ENCODE peak calls at places on chromosomes 1 and 21, in ten cellular contexts. F is CD4-positive, alpha-beta memory T cell; M is A549; P is OCI-LY7; O is thoracic aorta; C is suprapubic skin; Z is heart right ventricle; U is MM.1S; D is Peyer's patch; L is PC-3. B is an unnamed sample.

GRCh38 chr1:186442651-186443114 is 18.2 kb downstream of the PDC start:
- DNase-seq in O (no peak), C (no peak), P (no peak), M (peak; percentile 36), D (no peak), U (no peak), Z (no peak), L (peak; percentile 23), F (no peak), B (no peak)

GRCh38 chr1:41328780-41329640 is 32.2 kb upstream of the FOXO6 start:
- DNase-seq in F (no peak), Z (no peak), M (no peak), U (no peak), D (no peak), C (peak; percentile 35), O (no peak), L (no peak), P (no peak), B (no peak)

GRCh38 chr21:26050857-26051256 is 119.7 kb downstream of the APP start:
- DNase-seq in C (no peak), Z (no peak), M (no peak), D (no peak), L (no peak), U (no peak), O (no peak), F (no peak), P (no peak), B (no peak)

GRCh38 chr1:67401443-67401842 is 28.8 kb downstream of the SERBP1 start:
- DNase-seq in U (no peak), Z (no peak), C (no peak), P (no peak), L (no peak), F (no peak), M (no peak), D (no peak), O (no peak), B (no peak)

GRCh38 chr1:7295946-7296345 is 475.1 kb upstream of the VAMP3 start:
- DNase-seq in O (no peak), D (no peak), F (no peak), C (no peak), P (no peak), Z (no peak), M (no peak), L (no peak), U (no peak), B (no peak)

GRCh38 chr1:2019162-2019542 is at the start of gene GABRD:
- DNase-seq in P (no peak), L (no peak), Z (no peak), C (no peak), F (no peak), U (no peak), D (no peak), O (no peak), M (no peak), B (no peak)

GRCh38 chr1:204979891-204980649 is 62.9 kb upstream of the CNTN2 start:
- DNase-seq in P (no peak), C (no peak), D (no peak), O (no peak), M (no peak), Z (no peak), L (no peak), U (no peak), F (no peak), B (no peak)

GRCh38 chr1:50917128-50917795 is 42.8 kb downstream of the FAF1 start:
- DNase-seq in O (no peak), U (no peak), M (no peak), L (no peak), F (no peak), Z (no peak), P (peak; percentile 42), D (no peak), C (no peak), B (no peak)

DNA sequence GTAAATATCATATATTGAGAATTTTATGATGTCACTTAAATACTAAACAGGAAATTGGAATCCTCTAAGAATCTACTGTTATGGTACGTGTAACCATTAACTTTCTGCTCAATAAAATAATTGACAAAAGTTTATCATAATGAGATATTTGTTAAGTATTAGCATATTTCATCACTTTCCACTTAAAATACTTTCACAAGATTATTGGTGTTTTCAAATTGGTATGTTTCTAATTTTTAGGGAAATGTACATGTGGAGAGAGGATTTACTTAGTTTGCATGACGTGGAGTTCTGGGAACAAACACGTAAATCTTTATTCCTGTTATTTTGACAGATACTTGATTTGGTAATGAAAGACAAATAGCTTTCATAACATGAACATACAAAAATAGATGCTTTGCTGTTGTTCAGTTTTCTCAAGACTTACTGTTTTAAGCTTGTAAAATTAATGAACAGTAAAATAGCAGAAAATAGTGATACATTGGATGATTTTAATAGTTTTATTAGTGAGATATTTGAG is 1.6 kb downstream of the SRSF11 start:
- DNase-seq in M (no peak), C (no peak), O (no peak), P (no peak), D (no peak), U (peak; percentile 3), L (no peak), F (no peak), Z (no peak), B (no peak)
- H3K27ac ChIP-seq in M (no peak overlapping the region), C (peak overlapping the region; percentile 97), O (no peak overlapping the region), P (peak overlapping the region; percentile 92), D (no peak overlapping the region), U (no peak overlapping the region), L (no peak overlapping the region), F (peak overlapping the region; percentile 95), Z (no peak overlapping the region), B (peak overlapping the region; percentile 93)

GRCh38 chr1:242524571-242525359 is at the start of gene PLD5:
- DNase-seq in F (no peak), D (no peak), P (no peak), U (peak; percentile 14), O (no peak), C (no peak), Z (no peak), M (peak; percentile 29), L (no peak), B (no peak)
- H3K4me3 ChIP-seq in F (no peak within 1 kb of the TSS), D (peak within 1 kb of the TSS; percentile 31), P (no peak within 1 kb of the TSS), U (peak within 1 kb of the TSS; percentile 68), O (peak within 1 kb of the TSS; percentile 77), C (peak within 1 kb of the TSS; percentile 51), Z (peak within 1 kb of the TSS; percentile 52), M (peak within 1 kb of the TSS; percentile 57), L (peak within 1 kb of the TSS; percentile 54), B (peak within 1 kb of the TSS; percentile 37)

GRCh38 chr1:19387045-19387467 is 74.9 kb downstream of the SLC66A1 start:
- DNase-seq in U (no peak), D (no peak), P (no peak), L (no peak), O (no peak), M (no peak), Z (no peak), C (no peak), F (no peak), B (no peak)

GRCh38 chr1:19384113-19384512 is 72.0 kb downstream of the SLC66A1 start:
- DNase-seq in M (peak; percentile 13), D (no peak), Z (peak; percentile 60), F (no peak), O (peak; percentile 41), C (no peak), P (no peak), U (no peak), L (peak; percentile 20), B (no peak)

GRCh38 chr1:19384772-19385187 is 72.7 kb downstream of the SLC66A1 start:
- DNase-seq in F (no peak), D (no peak), O (no peak), P (no peak), Z (no peak), L (no peak), U (no peak), M (no peak), C (no peak), B (no peak)

GRCh38 chr1:19385869-19386591 is 73.9 kb downstream of the SLC66A1 start:
- DNase-seq in M (no peak), D (no peak), O (peak; percentile 25), Z (peak; percentile 82), C (no peak), P (no peak), F (no peak), U (no peak), L (no peak), B (peak; percentile 66)

GRCh38 chr1:19385236-19385635 is 73.1 kb downstream of the SLC66A1 start:
- DNase-seq in P (no peak), D (no peak), O (no peak), L (no peak), U (no peak), F (no peak), Z (no peak), C (no peak), M (no peak), B (no peak)
- H3K27ac ChIP-seq in P (no peak overlapping the region), D (no peak overlapping the region), O (peak overlapping the region; percentile 71), L (no peak overlapping the region), U (no peak overlapping the region), F (no peak overlapping the region), Z (no peak overlapping the region), C (peak overlapping the region; percentile 65), M (no peak overlapping the region), B (peak overlapping the region; percentile 71)

GRCh38 chr1:27633640-27634165 is 1.3 kb downstream of the FGR start:
- DNase-seq in O (no peak), F (no peak), D (no peak), C (no peak), U (no peak), P (no peak), M (no peak), L (no peak), Z (no peak), B (no peak)
- H3K4me3 ChIP-seq in O (peak overlapping the region; percentile 71), F (peak overlapping the region; percentile 38), D (peak overlapping the region; percentile 55), C (peak overlapping the region; percentile 55), U (peak overlapping the region; percentile 45), P (no peak overlapping the region), M (no peak overlapping the region), L (no peak overlapping the region), Z (peak overlapping the region; percentile 62), B (peak overlapping the region; percentile 61)

GRCh38 chr1:27591622-27592021 is 12.3 kb downstream of the AHDC1 start:
- DNase-seq in Z (no peak), O (no peak), M (no peak), D (no peak), C (no peak), P (no peak), L (no peak), U (no peak), F (no peak), B (no peak)

GRCh38 chr1:27589841-27590426 is 14.0 kb downstream of the AHDC1 start:
- DNase-seq in O (no peak), P (no peak), M (peak; percentile 49), L (peak; percentile 44), D (no peak), F (no peak), U (no peak), Z (no peak), C (no peak), B (peak; percentile 66)

GRCh38 chr1:27589441-27589840 is 14.5 kb downstream of the AHDC1 start:
- DNase-seq in Z (no peak), L (no peak), D (no peak), C (no peak), O (no peak), M (no peak), P (no peak), F (no peak), U (no peak), B (no peak)

GRCh38 chr1:27592191-27592590 is 11.8 kb downstream of the AHDC1 start:
- DNase-seq in D (no peak), M (no peak), O (no peak), P (no peak), C (no peak), Z (no peak), U (no peak), L (no peak), F (no peak), B (no peak)

GRCh38 chr1:27590917-27591508 is 12.9 kb downstream of the AHDC1 start:
- DNase-seq in P (no peak), Z (no peak), D (no peak), F (no peak), L (no peak), U (no peak), C (no peak), O (no peak), M (no peak), B (no peak)
- H3K27ac ChIP-seq in P (no peak overlapping the region), Z (peak overlapping the region; percentile 69), D (no peak overlapping the region), F (no peak overlapping the region), L (no peak overlapping the region), U (no peak overlapping the region), C (peak overlapping the region; percentile 83), O (peak overlapping the region; percentile 74), M (peak overlapping the region; percentile 84), B (peak overlapping the region; percentile 58)